ENCODE peak calls at places on chromosomes 12 and 14, in seven cellular contexts. H, V, N, W, U, A and I are unnamed samples.

GRCh38 chr12:132572106-132572505 is 38.3 kb downstream of the LRCOL1 start:
- DNase-seq in H (no peak), V (no peak), N (no peak), W (no peak), U (no peak), A (no peak), I (no peak)

GRCh38 chr12:52956987-52957386 is 8.1 kb downstream of the KRT18 start:
- DNase-seq in H (no peak), V (no peak), N (no peak), W (no peak), U (no peak), A (no peak), I (no peak)

GRCh38 chr12:94150483-94151225 is 2.3 kb downstream of the PLXNC1 start:
- DNase-seq in H (peak; percentile 33), V (peak; percentile 55), N (peak; percentile 12), W (no peak), U (no peak), A (peak; percentile 66), I (no peak)

GRCh38 chr12:125152463-125152862 is 87.2 kb downstream of the AACS start:
- DNase-seq in H (no peak), V (no peak), N (no peak), W (no peak), U (no peak), A (no peak), I (no peak)

GRCh38 chr12:104505095-104505819 is 48.5 kb downstream of the CHST11 start:
- DNase-seq in H (no peak), V (no peak), N (no peak), W (no peak), U (no peak), A (no peak), I (no peak)

GRCh38 chr14:64475585-64476273 is 10.4 kb downstream of the AKAP5 start:
- DNase-seq in H (no peak), V (no peak), N (no peak), W (no peak), U (no peak), A (no peak), I (no peak)

GRCh38 chr14:94823556-94824341 is 53.8 kb upstream of the GSC start:
- DNase-seq in H (no peak), V (no peak), N (no peak), W (no peak), U (peak; percentile 66), A (no peak), I (no peak)

GRCh38 chr14:41349289-41349910 is 257.3 kb upstream of the LRFN5 start:
- DNase-seq in H (no peak), V (no peak), N (no peak), W (no peak), U (no peak), A (no peak), I (no peak)

GRCh38 chr12:91483471-91483985 is 300.9 kb upstream of the DCN start:
- DNase-seq in H (no peak), V (no peak), N (no peak), W (no peak), U (no peak), A (no peak), I (no peak)

GRCh38 chr14:33486499-33486898 is 464.4 kb downstream of the EGLN3 start:
- DNase-seq in H (no peak), V (no peak), N (no peak), W (no peak), U (no peak), A (no peak), I (no peak)

GRCh38 chr12:108526482-108527234 is 11.6 kb downstream of the FICD start:
- DNase-seq in H (no peak), V (no peak), N (no peak), W (no peak), U (no peak), A (no peak), I (no peak)

GRCh38 chr12:76085159-76085868 is 829 bp upstream of the NAP1L1 start:
- DNase-seq in H (peak; percentile 55), V (no peak), N (peak; percentile 42), W (no peak), U (no peak), A (peak; percentile 63), I (no peak)

GRCh38 chr12:49389092-49389703 is 21.9 kb downstream of the SPATS2 start:
- DNase-seq in H (peak; percentile 57), V (no peak), N (peak; percentile 51), W (no peak), U (no peak), A (peak; percentile 18), I (no peak)